ENCODE peak calls at places on chromosomes 13 and 19, in four cellular contexts. B is NB4, Q is ascending aorta, I is GM06990. C is an unnamed sample.

GRCh38 chr19:14479985-14480694 is 5.0 kb upstream of the PTGER1 start:
- DNase-seq in B (peak), Q (no peak), I (peak), C (peak)

GRCh38 chr19:48844472-48844871 is 8.2 kb upstream of the HSD17B14 start:
- DNase-seq in B (peak), Q (no peak), I (no peak), C (no peak)

GRCh38 chr13:48595330-48596127 is 58.2 kb upstream of the CYSLTR2 start:
- DNase-seq in B (peak), Q (no peak), I (no peak), C (peak)

GRCh38 chr13:113613789-113614379 is 29.3 kb downstream of the TFDP1 start:
- DNase-seq in B (no peak), Q (no peak), I (no peak), C (no peak)

GRCh38 chr13:51125495-51126226 is 14.6 kb upstream of the C13orf42 start:
- DNase-seq in B (peak), Q (no peak), I (peak), C (peak)

GRCh38 chr19:18831524-18832330 is at the start of gene UPF1:
- DNase-seq in B (peak), Q (peak), I (peak), C (peak)

GRCh38 chr19:48907671-48908070 is 7.6 kb downstream of the NUCB1 start:
- DNase-seq in B (no peak), Q (no peak), I (no peak), C (no peak)

GRCh38 chr19:49601482-49602038 is 10.6 kb downstream of the PRR12 start:
- DNase-seq in B (no peak), Q (no peak), I (no peak), C (no peak)

GRCh38 chr13:20270163-20270865 is 38.2 kb upstream of the GJB6 start:
- DNase-seq in B (no peak), Q (no peak), I (no peak), C (no peak)

GRCh38 chr19:58409010-58409790 is 751 bp downstream of the ZNF584 start:
- DNase-seq in B (peak), Q (no peak), I (no peak), C (peak)

GRCh38 chr19:57566396-57567256 is 7.0 kb upstream of the ZNF550 start:
- DNase-seq in B (peak), Q (no peak), I (no peak), C (peak)

GRCh38 chr13:21071894-21072293 is 10.5 kb upstream of the LATS2 start:
- DNase-seq in B (peak), Q (no peak), I (no peak), C (no peak)

GRCh38 chr13:86882835-86883234 is 788.3 kb upstream of the SLITRK5 start:
- DNase-seq in B (peak), Q (no peak), I (no peak), C (no peak)

GRCh38 chr19:6802336-6803035 is 30.0 kb downstream of the VAV1 start:
- DNase-seq in B (peak), Q (peak), I (peak), C (peak)

GRCh38 chr13:80059789-80060188 is 281.1 kb downstream of the SPRY2 start:
- DNase-seq in B (no peak), Q (no peak), I (no peak), C (no peak)

GRCh38 chr13:66102864-66103263 is 1127.3 kb downstream of the PCDH9 start:
- DNase-seq in B (no peak), Q (no peak), I (no peak), C (no peak)

GRCh38 chr19:51566489-51567100 is 4.5 kb upstream of the ZNF175 start:
- DNase-seq in B (peak), Q (no peak), I (no peak), C (no peak)

GRCh38 chr19:47330466-47330869 is 1.5 kb upstream of the C5AR2 start:
- DNase-seq in B (peak), Q (no peak), I (no peak), C (no peak)

GRCh38 chr19:703651-704446 is 4.9 kb upstream of the PALM start:
- DNase-seq in B (peak), Q (no peak), I (peak), C (peak)

GRCh38 chr13:94550030-94550738 is 45.8 kb downstream of the TGDS start:
- DNase-seq in B (no peak), Q (no peak), I (no peak), C (no peak)

GRCh38 chr19:54464044-54464623 is 556 bp upstream of the LENG9 start:
- DNase-seq in B (peak), Q (peak), I (peak), C (peak)

GRCh38 chr13:29384466-29384865 is 211.0 kb downstream of the SLC7A1 start:
- DNase-seq in B (peak), Q (no peak), I (no peak), C (no peak)

GRCh38 chr13:99087954-99088491 is 110.2 kb upstream of the DOCK9 start:
- DNase-seq in B (no peak), Q (no peak), I (no peak), C (no peak)

GRCh38 chr13:27631665-27632064 is 10.0 kb downstream of the POLR1D start:
- DNase-seq in B (no peak), Q (no peak), I (no peak), C (no peak)

GRCh38 chr13:99313473-99313872 is 6.3 kb upstream of the GPR183 start:
- DNase-seq in B (no peak), Q (no peak), I (no peak), C (no peak)

GRCh38 chr19:8575467-8575997 is 1.7 kb downstream of the MYO1F start:
- DNase-seq in B (peak), Q (no peak), I (no peak), C (no peak)

GRCh38 chr13:108618233-108618632 is 11.2 kb upstream of the MYO16 start:
- DNase-seq in B (no peak), Q (no peak), I (no peak), C (no peak)

GRCh38 chr13:44894001-44894770 is 95.1 kb downstream of the NUFIP1 start:
- DNase-seq in B (no peak), Q (no peak), I (no peak), C (no peak)

GRCh38 chr13:41222259-41222852 is 28.0 kb upstream of the KBTBD7 start:
- DNase-seq in B (peak), Q (no peak), I (no peak), C (peak)

GRCh38 chr19:35847911-35848310 is 4.4 kb downstream of the NPHS1 start:
- DNase-seq in B (no peak), Q (no peak), I (no peak), C (no peak)

GRCh38 chr19:15448778-15449619 is 757 bp downstream of the WIZ start:
- DNase-seq in B (peak), Q (no peak), I (peak), C (peak)

GRCh38 chr13:48236528-48237353 is 3.7 kb downstream of the ITM2B start:
- DNase-seq in B (peak), Q (no peak), I (no peak), C (no peak)

GRCh38 chr13:80359459-80360297 is 18.8 kb upstream of the SPRY2 start:
- DNase-seq in B (peak), Q (no peak), I (no peak), C (no peak)

GRCh38 chr13:46184277-46184699 is 2.3 kb upstream of the LCP1 start:
- DNase-seq in B (peak), Q (no peak), I (peak), C (peak)

GRCh38 chr13:74771964-74772363 is 637.8 kb upstream of the KLF12 start:
- DNase-seq in B (no peak), Q (no peak), I (no peak), C (no peak)

GRCh38 chr13:44140146-44140545 is 233.5 kb upstream of the SERP2 start:
- DNase-seq in B (no peak), Q (no peak), I (no peak), C (no peak)

GRCh38 chr13:93307166-93307565 is 80.6 kb downstream of the GPC6 start:
- DNase-seq in B (no peak), Q (no peak), I (no peak), C (no peak)

GRCh38 chr19:35436477-35437141 is 11.4 kb upstream of the FFAR2 start:
- DNase-seq in B (peak), Q (no peak), I (no peak), C (peak)

GRCh38 chr13:44842158-44842557 is 147.1 kb downstream of the NUFIP1 start:
- DNase-seq in B (peak), Q (no peak), I (no peak), C (no peak)

GRCh38 chr19:45781282-45782161 is 768 bp downstream of the DMPK start:
- DNase-seq in B (no peak), Q (no peak), I (no peak), C (peak)

GRCh38 chr19:45784096-45784495 is 1.8 kb upstream of the DMPK start:
- DNase-seq in B (no peak), Q (no peak), I (no peak), C (peak)

GRCh38 chr19:45782820-45783785 is 813 bp upstream of the DMPK start:
- DNase-seq in B (no peak), Q (no peak), I (no peak), C (no peak)

GRCh38 chr19:45780448-45781281 is 1.6 kb downstream of the DMPK start:
- DNase-seq in B (no peak), Q (no peak), I (no peak), C (no peak)

DNA sequence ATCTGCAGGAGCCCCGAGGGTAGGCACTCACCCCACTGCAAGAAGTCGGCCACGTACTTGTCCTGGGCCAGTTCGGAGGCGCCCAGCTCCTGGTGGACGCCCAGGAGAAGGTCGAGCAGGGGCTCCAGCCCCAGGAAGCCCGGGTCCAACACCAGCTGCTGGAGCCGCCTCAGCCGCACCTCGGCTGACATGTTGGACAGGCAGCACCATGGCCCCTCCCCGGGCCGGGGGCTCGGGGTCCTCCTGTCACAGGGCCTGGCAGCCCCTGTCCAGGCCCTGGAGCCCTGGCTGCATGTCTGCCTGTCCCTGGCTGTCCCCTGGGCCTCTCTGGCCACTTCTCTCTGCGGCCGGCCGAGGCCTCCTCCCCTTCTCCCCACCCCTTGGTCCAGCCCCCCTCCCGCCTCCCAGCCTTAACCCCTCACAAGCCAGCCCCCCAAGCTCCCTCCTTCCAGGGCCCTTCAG is at the start of gene DMPK:
- DNase-seq in B (no peak), Q (no peak), I (no peak), C (no peak)
- H3K4me3 ChIP-seq in B (no peak), Q (peak), I (no peak), C (no peak)

DNA sequence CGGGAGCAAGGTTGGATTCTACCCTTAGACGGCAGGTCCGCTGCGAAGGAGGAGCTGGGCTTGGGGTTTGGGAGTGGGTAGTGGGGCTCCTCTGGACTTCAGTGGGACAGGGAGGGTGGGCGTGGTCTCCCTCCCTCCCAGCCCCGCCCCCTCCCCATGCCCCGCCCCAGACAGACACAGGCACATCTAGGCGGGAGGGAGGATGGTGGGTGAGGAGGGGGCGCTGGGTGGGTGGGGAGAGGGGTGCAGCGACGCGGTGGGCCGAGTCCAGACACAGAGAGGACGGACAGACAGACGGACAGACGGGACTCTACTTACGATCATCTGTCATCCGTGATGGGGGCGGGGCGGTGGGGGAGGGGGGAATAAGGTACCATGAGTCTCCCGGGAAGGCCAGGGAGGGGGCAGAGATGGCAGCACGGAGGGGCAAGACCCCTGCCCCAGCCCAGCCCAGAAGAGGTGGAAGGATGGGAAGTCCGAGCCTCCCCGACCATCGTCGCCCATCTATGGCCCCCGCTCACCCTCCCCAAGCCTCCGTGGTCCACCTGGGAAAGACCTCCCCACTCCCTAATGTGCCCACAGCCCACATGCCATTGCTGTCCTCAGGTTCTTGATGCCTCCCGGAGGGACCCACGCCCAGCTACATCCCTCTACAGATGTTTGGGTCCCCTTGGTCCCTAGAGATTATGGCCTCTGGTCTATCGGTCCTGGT is 64.8 kb downstream of the UNC13A start:
- DNase-seq in B (no peak), Q (no peak), I (no peak), C (no peak)
- TF ChIP-seq CTCF in B (no peak), Q (no peak), I (no peak), C (no peak)

GRCh38 chr19:17219286-17219685 is 4.1 kb downstream of the USE1 start:
- DNase-seq in B (no peak), Q (no peak), I (no peak), C (no peak)

GRCh38 chr19:17214531-17215124 is 529 bp upstream of the USE1 start:
- DNase-seq in B (no peak), Q (no peak), I (no peak), C (peak)

GRCh38 chr19:17215125-17215971 is at the start of gene USE1:
- DNase-seq in B (peak), Q (peak), I (peak), C (peak)

GRCh38 chr19:17213334-17213733 is 1.8 kb upstream of the USE1 start:
- DNase-seq in B (no peak), Q (no peak), I (no peak), C (no peak)

GRCh38 chr19:17216058-17216670 is 1.0 kb downstream of the USE1 start:
- DNase-seq in B (no peak), Q (no peak), I (no peak), C (peak)
- H3K4me3 ChIP-seq in B (peak), Q (peak), I (peak), C (peak)

DNA sequence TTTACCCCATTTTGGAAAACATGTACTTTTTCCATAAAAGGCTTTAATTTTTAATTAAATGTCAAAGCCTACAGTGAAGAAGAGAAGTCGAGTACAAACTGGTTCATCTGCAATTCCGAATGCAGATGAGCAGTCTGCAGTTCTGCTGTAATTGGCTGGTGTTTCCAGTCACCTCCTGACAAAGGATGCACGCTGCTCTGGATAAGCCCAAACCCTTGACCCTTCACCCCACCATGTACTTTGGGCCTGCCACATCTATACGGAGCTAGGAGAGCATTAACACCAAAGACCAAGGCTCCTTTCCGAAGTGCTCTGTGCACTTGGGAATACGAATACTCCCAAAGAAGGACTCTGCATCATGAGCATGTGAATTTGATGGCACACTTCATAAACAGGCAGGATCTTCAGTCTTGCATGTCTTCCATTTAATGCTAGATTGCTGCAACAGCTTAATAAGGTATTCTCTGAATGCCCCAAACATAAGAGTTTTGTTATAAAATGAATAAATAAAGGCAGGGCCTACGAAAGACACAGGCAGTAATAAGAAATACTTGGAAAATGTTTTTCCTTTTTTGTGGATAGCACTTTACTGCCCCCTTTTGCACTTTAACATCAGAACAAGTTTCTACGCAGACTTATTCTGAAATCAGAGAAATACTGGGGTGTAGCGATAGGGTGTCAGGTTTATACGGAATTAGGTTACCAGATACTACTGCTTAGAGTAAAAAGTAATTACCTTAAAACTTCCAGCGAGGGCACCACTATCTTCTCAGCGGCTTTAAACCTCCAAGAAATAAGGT is 15.1 kb downstream of the EFNB2 start:
- DNase-seq in B (peak), Q (no peak), I (no peak), C (no peak)
- TF ChIP-seq CTCF in B (peak), Q (peak), I (no peak), C (no peak)

GRCh38 chr19:2168619-2169424 is 5.1 kb downstream of the DOT1L start:
- DNase-seq in B (peak), Q (peak), I (peak), C (peak)
- H3K4me3 ChIP-seq in B (peak), Q (peak), I (peak), C (peak)

GRCh38 chr13:110412132-110412912 is 105.2 kb downstream of the COL4A2 start:
- DNase-seq in B (peak), Q (peak), I (peak), C (peak)
- TF ChIP-seq CTCF in B (peak), Q (peak), I (peak), C (peak)

GRCh38 chr19:3670796-3671679 is 29.2 kb downstream of the PIP5K1C start:
- DNase-seq in B (no peak), Q (peak), I (peak), C (peak)
- H3K4me3 ChIP-seq in B (no peak), Q (peak), I (peak), C (peak)